ENCODE peak calls at places on chromosomes 5 and 9, in nine cellular contexts. R is NCI-H1105; I is amniotic stem cell; T is NCI-H226; Q is HEK293T; Z is GM23248; G is brain microvascular endothelial cell; E is T1000; F is stimulated activated CD8-positive, alpha-beta memory T cell treated with anti-CD3 and anti-CD28 coated beads, Interleukin-4, amount 100 ng/mL, for 4 hours. J is an unnamed sample.

GRCh38 chr5:68711311-68712200 is 382.3 kb upstream of the SLC30A5 start:
- DNase-seq in R (no peak), I (no peak), T (no peak), Q (no peak), Z (no peak), G (no peak), E (no peak), F (no peak), J (no peak)

GRCh38 chr9:86659413-86660046 is 287.8 kb downstream of the GAS1 start:
- DNase-seq in R (no peak), I (no peak), T (no peak), Q (no peak), Z (peak), G (no peak), E (no peak), F (no peak), J (no peak)

GRCh38 chr9:131310833-131311554 is 21.5 kb downstream of the PLPP7 start:
- DNase-seq in R (no peak), I (no peak), T (no peak), Q (no peak), Z (peak), G (no peak), E (no peak), F (peak), J (no peak)

GRCh38 chr5:59021837-59022514 is 439.1 kb downstream of the RAB3C start:
- DNase-seq in R (peak), I (no peak), T (no peak), Q (peak), Z (no peak), G (no peak), E (no peak), F (no peak), J (no peak)

GRCh38 chr9:117744856-117745389 is 40.7 kb downstream of the TLR4 start:
- DNase-seq in R (peak), I (no peak), T (no peak), Q (no peak), Z (peak), G (no peak), E (no peak), F (no peak), J (no peak)

GRCh38 chr9:13896922-13897835 is 416.8 kb downstream of the NFIB start:
- DNase-seq in R (no peak), I (no peak), T (no peak), Q (no peak), Z (no peak), G (no peak), E (no peak), F (no peak), J (no peak)

GRCh38 chr9:129102791-129103594 is 7.6 kb downstream of the CRAT start:
- DNase-seq in R (peak), I (peak), T (peak), Q (peak), Z (peak), G (peak), E (no peak), F (no peak), J (no peak)

GRCh38 chr9:133701321-133701980 is 36.7 kb downstream of the SARDH start:
- DNase-seq in R (no peak), I (no peak), T (no peak), Q (no peak), Z (peak), G (no peak), E (no peak), F (peak), J (no peak)

GRCh38 chr9:109430231-109430630 is 67.9 kb downstream of the PTPN3 start:
- DNase-seq in R (no peak), I (no peak), T (no peak), Q (no peak), Z (no peak), G (no peak), E (no peak), F (no peak), J (no peak)

GRCh38 chr9:124697326-124698200 is 73.5 kb downstream of the NR6A1 start:
- DNase-seq in R (no peak), I (no peak), T (peak), Q (no peak), Z (peak), G (peak), E (no peak), F (no peak), J (no peak)

J was measured in keratinocyte.